ENCODE peak calls at places on chromosomes 6 and 20, in four cellular contexts. D, X, W and A are unnamed samples.

GRCh38 chr6:68468244-68468884 is 166.7 kb upstream of the ADGRB3 start:
- DNase-seq in X (peak), W (no peak), D (no peak), A (peak)

GRCh38 chr20:61499859-61500258 is 247.8 kb downstream of the CDH4 start:
- DNase-seq in W (no peak), X (no peak), D (no peak), A (peak)

GRCh38 chr6:47188588-47189021 is 121.1 kb downstream of the TNFRSF21 start:
- DNase-seq in D (no peak), W (no peak), X (no peak), A (peak)

GRCh38 chr6:39153766-39154397 is 38.9 kb upstream of the SAYSD1 start:
- DNase-seq in W (no peak), D (no peak), X (no peak), A (no peak)

GRCh38 chr6:139150915-139151314 is 16.0 kb downstream of the HECA start:
- DNase-seq in X (no peak), D (no peak), W (no peak), A (no peak)

GRCh38 chr6:50842446-50842845 is 23.8 kb downstream of the TFAP2B start:
- DNase-seq in X (no peak), D (no peak), W (no peak), A (no peak)

GRCh38 chr20:48846516-48847492 is 19.0 kb upstream of the PREX1 start:
- DNase-seq in W (no peak), X (peak), D (no peak), A (no peak)

GRCh38 chr20:407953-408842 is at the start of gene RBCK1:
- DNase-seq in W (peak), D (peak), X (peak), A (peak)

GRCh38 chr6:77455271-77455670 is 8.0 kb downstream of the HTR1B start:
- DNase-seq in D (no peak), X (no peak), W (no peak), A (no peak)

GRCh38 chr6:124962617-124963415 is 579 bp downstream of the RNF217 start:
- DNase-seq in W (peak), D (no peak), X (peak), A (peak)

GRCh38 chr6:91754691-91755090 is 1167.8 kb upstream of the MAP3K7 start:
- DNase-seq in W (no peak), X (no peak), D (no peak), A (no peak)

GRCh38 chr20:38672504-38672903 is 51.8 kb upstream of the SLC32A1 start:
- DNase-seq in W (no peak), X (no peak), D (no peak), A (no peak)

GRCh38 chr20:63657260-63657936 is 714 bp upstream of the RTEL1 start:
- DNase-seq in X (no peak), W (no peak), D (no peak), A (no peak)
- H3K4me3 ChIP-seq in X (peak), W (no peak), D (no peak), A (peak)

GRCh38 chr6:34182751-34183531 is 37.1 kb upstream of the GRM4 start:
- DNase-seq in W (no peak), D (peak), X (peak), A (no peak)
- H3K4me3 ChIP-seq in W (no peak), D (peak), X (no peak), A (no peak)

DNA sequence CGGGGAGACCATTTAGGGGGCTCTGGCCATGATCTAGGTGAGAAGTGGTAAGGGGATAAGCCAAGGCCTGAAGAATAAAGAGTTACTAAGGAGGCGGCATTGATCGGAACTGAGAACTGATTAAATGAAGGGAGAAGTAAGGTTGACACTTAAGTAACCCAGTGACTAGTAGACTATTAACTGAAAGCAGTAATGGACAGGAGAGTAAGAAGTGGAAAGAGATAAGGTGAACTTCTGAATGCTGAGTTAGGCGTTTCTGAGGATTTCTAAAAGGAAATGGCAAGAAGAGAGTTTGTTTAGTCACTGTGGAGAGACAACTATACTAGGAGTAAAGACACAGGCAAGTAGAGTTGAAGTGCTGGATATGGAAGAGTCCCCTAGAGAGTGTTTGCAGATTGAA is 1.9 kb downstream of the ABCF1 start:
- DNase-seq in D (no peak), X (no peak), W (no peak), A (no peak)
- H3K4me3 ChIP-seq in D (peak), X (peak), W (no peak), A (no peak)

GRCh38 chr6:97665410-97665809 is 382.4 kb upstream of the MMS22L start:
- DNase-seq in W (no peak), D (no peak), X (no peak), A (no peak)

GRCh38 chr6:97669191-97669651 is 386.2 kb upstream of the MMS22L start:
- DNase-seq in W (peak), X (peak), D (no peak), A (peak)

GRCh38 chr6:97666889-97667288 is 383.9 kb upstream of the MMS22L start:
- DNase-seq in D (no peak), W (no peak), X (no peak), A (no peak)

GRCh38 chr6:97663252-97663651 is 380.2 kb upstream of the MMS22L start:
- DNase-seq in X (no peak), D (no peak), W (no peak), A (no peak)

DNA sequence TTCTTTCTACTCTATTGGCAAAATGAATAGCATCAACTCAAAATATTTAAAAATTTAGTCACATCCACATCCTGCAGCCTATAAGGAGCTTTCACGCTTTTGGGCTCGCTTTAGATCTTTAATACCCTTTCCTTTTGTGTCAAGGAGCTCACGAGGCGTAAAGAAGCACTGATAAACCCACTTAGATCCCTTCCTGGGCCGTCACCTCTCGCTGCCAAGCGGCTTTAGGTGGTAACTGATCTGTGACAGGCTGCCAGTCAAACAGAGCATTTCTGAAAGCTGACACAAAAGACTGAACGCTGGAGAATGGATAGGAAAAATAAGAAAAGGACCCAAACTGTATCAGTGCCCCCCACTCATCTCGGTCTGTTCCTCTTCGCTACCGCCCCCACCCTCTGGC is 385.7 kb upstream of the MMS22L start:
- DNase-seq in X (peak), W (no peak), D (no peak), A (no peak)
- H3K4me3 ChIP-seq in X (peak), W (no peak), D (no peak), A (peak)

GRCh38 chr20:50540620-50541605 is 30.7 kb downstream of the PTPN1 start:
- DNase-seq in D (no peak), W (no peak), X (no peak), A (peak)
- H3K4me3 ChIP-seq in D (no peak), W (no peak), X (no peak), A (no peak)

DNA sequence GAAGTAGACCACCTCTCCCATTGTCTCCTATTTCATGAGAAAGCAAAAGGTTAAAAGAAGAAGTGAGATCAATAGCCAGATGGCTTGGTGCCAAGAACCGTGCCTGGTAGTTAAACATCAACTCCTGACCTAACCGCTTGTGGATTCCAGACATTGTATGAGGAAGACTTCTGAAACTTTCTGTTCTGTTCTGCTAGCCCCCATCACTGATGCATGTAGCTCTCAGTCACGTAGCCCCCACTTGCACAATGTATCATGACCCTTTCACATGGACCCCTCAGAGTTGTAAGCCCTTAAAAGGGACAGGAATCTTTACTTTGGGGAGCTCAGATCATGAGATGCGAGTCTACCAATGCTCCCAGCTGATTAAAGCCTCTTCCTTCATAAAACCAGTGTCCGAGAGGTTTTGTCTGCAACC is 301.2 kb downstream of the RNGTT start:
- DNase-seq in D (no peak), W (no peak), X (no peak), A (no peak)
- H3K4me3 ChIP-seq in D (no peak), W (no peak), X (no peak), A (no peak)

GRCh38 chr20:36305602-36306556 is at the start of gene DLGAP4:
- DNase-seq in W (no peak), X (no peak), D (no peak), A (no peak)
- H3K4me3 ChIP-seq in W (no peak), X (peak), D (no peak), A (no peak)